ENCODE peak calls at places on chromosome 1, in five cellular contexts. G is endothelial cell, C is upper lobe of left lung, U is GM10248, T is T-helper 9 cell. R is an unnamed sample.

GRCh38 chr1:59990470-59990869 is 63.9 kb upstream of the CYP2J2 start:
- DNase-seq in G (no peak), C (no peak), U (no peak), T (no peak), R (peak)

GRCh38 chr1:65751961-65752360 is 40.7 kb upstream of the PDE4B start:
- DNase-seq in G (no peak), C (no peak), U (no peak), T (no peak), R (no peak)

GRCh38 chr1:206023682-206024081 is at the start of gene CTSE:
- DNase-seq in G (no peak), C (peak), U (no peak), T (no peak), R (no peak)

GRCh38 chr1:66954208-66954607 is 29.4 kb downstream of the MIER1 start:
- DNase-seq in G (no peak), C (no peak), U (peak), T (no peak), R (no peak)

GRCh38 chr1:207024202-207025143 is 8.1 kb downstream of the C1orf116 start:
- DNase-seq in G (no peak), C (peak), U (no peak), T (no peak), R (peak)

GRCh38 chr1:4794020-4794780 is 139.8 kb downstream of the AJAP1 start:
- DNase-seq in G (no peak), C (no peak), U (no peak), T (no peak), R (peak)

GRCh38 chr1:1894354-1895049 is 3.6 kb upstream of the GNB1 start:
- DNase-seq in G (no peak), C (peak), U (no peak), T (no peak), R (no peak)

GRCh38 chr1:42936309-42937078 is 22.2 kb downstream of the SLC2A1 start:
- DNase-seq in G (no peak), C (peak), U (no peak), T (no peak), R (no peak)

GRCh38 chr1:235329139-235329808 is 904 bp downstream of the GGPS1 start:
- DNase-seq in G (peak), C (peak), U (peak), T (peak), R (peak)

GRCh38 chr1:61241411-61241838 is 159.1 kb downstream of the NFIA start:
- DNase-seq in G (no peak), C (no peak), U (no peak), T (no peak), R (no peak)

GRCh38 chr1:203278885-203279406 is 26.4 kb upstream of the BTG2 start:
- DNase-seq in G (no peak), C (no peak), U (no peak), T (no peak), R (peak)

GRCh38 chr1:175023043-175023921 is at the start of gene MRPS14:
- DNase-seq in G (peak), C (peak), U (peak), T (peak), R (peak)

GRCh38 chr1:170866646-170867045 is 68.7 kb upstream of the MROH9 start:
- DNase-seq in G (no peak), C (no peak), U (no peak), T (no peak), R (no peak)

GRCh38 chr1:102757363-102757762 is 351.0 kb downstream of the COL11A1 start:
- DNase-seq in G (no peak), C (no peak), U (no peak), T (no peak), R (no peak)

R was measured in left kidney.